ENCODE peak calls at places on chromosome 10, in six cellular contexts. Y, W, A, O, V and B are unnamed samples.

GRCh38 chr10:15624405-15625191 is 95.1 kb downstream of the ITGA8 start:
- DNase-seq in Y (no peak), W (no peak), A (peak), O (no peak), V (no peak), B (peak)

GRCh38 chr10:128125416-128125943 is 743 bp downstream of the MKI67 start:
- DNase-seq in Y (no peak), W (no peak), A (no peak), O (no peak), V (no peak), B (no peak)

GRCh38 chr10:7635431-7636125 is 31.2 kb downstream of the ITIH5 start:
- DNase-seq in Y (no peak), W (no peak), A (no peak), O (no peak), V (no peak), B (no peak)

GRCh38 chr10:78359641-78360091 is 326.0 kb downstream of the RPS24 start:
- DNase-seq in Y (no peak), W (peak), A (no peak), O (no peak), V (no peak), B (no peak)

GRCh38 chr10:43255644-43256431 is 11.0 kb downstream of the RASGEF1A start:
- DNase-seq in Y (no peak), W (peak), A (no peak), O (no peak), V (no peak), B (no peak)

GRCh38 chr10:123995461-123996131 is 97.8 kb downstream of the CHST15 start:
- DNase-seq in Y (no peak), W (peak), A (peak), O (no peak), V (peak), B (peak)

GRCh38 chr10:30219977-30220751 is 128.9 kb downstream of the MTPAP start:
- DNase-seq in Y (no peak), W (no peak), A (no peak), O (no peak), V (no peak), B (peak)

GRCh38 chr10:13882112-13882711 is 295.4 kb downstream of the PRPF18 start:
- DNase-seq in Y (no peak), W (peak), A (peak), O (no peak), V (peak), B (peak)

GRCh38 chr10:129693382-129693781 is 226.3 kb downstream of the MGMT start:
- DNase-seq in Y (no peak), W (no peak), A (no peak), O (no peak), V (no peak), B (no peak)

GRCh38 chr10:120460776-120461175 is 3.7 kb downstream of the PLPP4 start:
- DNase-seq in Y (no peak), W (peak), A (peak), O (no peak), V (peak), B (peak)

GRCh38 chr10:24444337-24444736 is 235.4 kb downstream of the KIAA1217 start:
- DNase-seq in Y (no peak), W (no peak), A (no peak), O (no peak), V (peak), B (peak)

GRCh38 chr10:8331896-8332729 is 277.6 kb downstream of the GATA3 start:
- DNase-seq in Y (no peak), W (peak), A (no peak), O (no peak), V (no peak), B (peak)

GRCh38 chr10:44575601-44576380 is 190.9 kb upstream of the CXCL12 start:
- DNase-seq in Y (no peak), W (peak), A (no peak), O (no peak), V (no peak), B (no peak)